ENCODE peak calls at places on chromosome 3, in six cellular contexts. K is heart right ventricle, W is HCT116, L is HFF-Myc, S is AG04450, O is breast epithelium. U is an unnamed sample.

GRCh38 chr3:111810909-111811308 is 48.2 kb upstream of the PHLDB2 start:
- DNase-seq in K (no peak), W (peak), L (peak), S (peak), O (no peak), U (peak)

GRCh38 chr3:50268276-50268675 is 671 bp upstream of the SEMA3B start:
- DNase-seq in K (no peak), W (no peak), L (no peak), S (no peak), O (no peak), U (no peak)

GRCh38 chr3:104102386-104102785 is 1264.3 kb upstream of the ALCAM start:
- DNase-seq in K (no peak), W (peak), L (peak), S (peak), O (no peak), U (no peak)

GRCh38 chr3:142929109-142929508 is 34.4 kb downstream of the PAQR9 start:
- DNase-seq in K (peak), W (peak), L (peak), S (no peak), O (no peak), U (no peak)

GRCh38 chr3:156792536-156792935 is 33.6 kb upstream of the LEKR1 start:
- DNase-seq in K (no peak), W (no peak), L (no peak), S (no peak), O (no peak), U (no peak)

GRCh38 chr3:104245981-104246380 is 1120.7 kb upstream of the ALCAM start:
- DNase-seq in K (no peak), W (no peak), L (no peak), S (no peak), O (no peak), U (no peak)

GRCh38 chr3:11591401-11592266 is 52.1 kb downstream of the VGLL4 start:
- DNase-seq in K (peak), W (peak), L (no peak), S (no peak), O (peak), U (no peak)

GRCh38 chr3:193816656-193817311 is 223.8 kb downstream of the OPA1 start:
- DNase-seq in K (peak), W (no peak), L (no peak), S (peak), O (peak), U (no peak)

GRCh38 chr3:192444096-192444790 is 283.1 kb downstream of the FGF12 start:
- DNase-seq in K (peak), W (peak), L (peak), S (peak), O (peak), U (no peak)

GRCh38 chr3:6601374-6601773 is 259.5 kb upstream of the GRM7 start:
- DNase-seq in K (no peak), W (no peak), L (no peak), S (no peak), O (no peak), U (no peak)

GRCh38 chr3:69385723-69386483 is at the start of gene FRMD4B:
- DNase-seq in K (peak), W (no peak), L (no peak), S (no peak), O (peak), U (no peak)

GRCh38 chr3:149506965-149507364 is 32.5 kb downstream of the TM4SF4 start:
- DNase-seq in K (no peak), W (no peak), L (no peak), S (no peak), O (no peak), U (no peak)

GRCh38 chr3:144265527-144266100 is 294.0 kb downstream of the DIPK2A start:
- DNase-seq in K (no peak), W (no peak), L (no peak), S (no peak), O (no peak), U (peak)

GRCh38 chr3:45524605-45525004 is 69.9 kb upstream of the LIMD1 start:
- DNase-seq in K (no peak), W (no peak), L (no peak), S (no peak), O (no peak), U (peak)

GRCh38 chr3:185786956-185787877 is 37.6 kb downstream of the IGF2BP2 start:
- DNase-seq in K (no peak), W (no peak), L (no peak), S (no peak), O (no peak), U (no peak)

GRCh38 chr3:134313839-134314587 is 60.2 kb downstream of the AMOTL2 start:
- DNase-seq in K (no peak), W (no peak), L (no peak), S (no peak), O (no peak), U (no peak)

GRCh38 chr3:160999268-160999667 is 105.9 kb downstream of the B3GALNT1 start:
- DNase-seq in K (no peak), W (no peak), L (no peak), S (no peak), O (no peak), U (no peak)

GRCh38 chr3:152159328-152159727 is 109.4 kb upstream of the MBNL1 start:
- DNase-seq in K (no peak), W (no peak), L (peak), S (peak), O (no peak), U (peak)

GRCh38 chr3:17115186-17115585 is 230.4 kb downstream of the PLCL2 start:
- DNase-seq in K (no peak), W (no peak), L (no peak), S (no peak), O (no peak), U (no peak)

GRCh38 chr3:153209596-153209995 is 47.6 kb downstream of the RAP2B start:
- DNase-seq in K (peak), W (peak), L (peak), S (no peak), O (no peak), U (no peak)
- H3K4me3 ChIP-seq in K (no peak), W (no peak), L (no peak), S (no peak), O (no peak), U (no peak)

GRCh38 chr3:66376568-66376967 is 124.3 kb downstream of the LRIG1 start:
- DNase-seq in K (no peak), W (peak), L (peak), S (no peak), O (no peak), U (no peak)

GRCh38 chr3:66370179-66370578 is 130.6 kb downstream of the LRIG1 start:
- DNase-seq in K (peak), W (no peak), L (no peak), S (no peak), O (no peak), U (no peak)

GRCh38 chr3:66371432-66371831 is 129.4 kb downstream of the LRIG1 start:
- DNase-seq in K (no peak), W (no peak), L (no peak), S (no peak), O (no peak), U (no peak)

GRCh38 chr3:66367979-66368378 is 132.8 kb downstream of the LRIG1 start:
- DNase-seq in K (no peak), W (no peak), L (no peak), S (no peak), O (no peak), U (no peak)

DNA sequence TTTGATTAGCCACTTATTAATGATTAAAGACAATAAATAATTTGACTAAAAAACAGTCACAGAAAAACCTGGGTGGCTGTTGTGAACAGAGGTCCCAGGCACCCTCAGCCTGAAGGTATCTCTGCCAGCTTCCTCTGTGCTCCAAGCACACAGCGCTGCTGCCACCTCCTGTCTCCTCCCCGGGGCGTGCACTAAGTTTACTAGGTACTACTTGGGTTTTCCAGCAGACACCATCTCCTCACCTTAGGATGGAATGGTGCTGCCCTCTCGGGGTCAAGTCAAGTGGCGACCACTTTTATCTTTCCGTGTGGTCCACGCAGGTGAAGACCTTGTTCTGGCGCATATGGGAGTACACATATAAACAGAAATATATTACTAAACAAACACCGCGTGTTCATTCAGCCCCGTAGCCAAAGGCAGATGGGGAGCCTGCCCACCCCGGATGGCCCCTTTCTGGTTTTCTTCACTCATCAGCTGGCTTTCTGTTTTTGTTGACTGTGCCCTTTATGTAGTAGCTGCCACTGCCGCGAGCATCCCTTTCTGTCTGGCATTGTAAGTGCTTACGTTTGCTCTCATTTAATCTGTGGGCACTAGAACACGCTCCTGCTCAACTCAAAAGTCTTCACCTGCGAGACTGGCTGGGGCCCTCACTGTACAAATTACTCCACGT is 128.0 kb downstream of the LRIG1 start:
- DNase-seq in K (peak), W (no peak), L (no peak), S (no peak), O (no peak), U (no peak)
- TF ChIP-seq CTCF in K (peak), W (no peak), L (peak), S (peak), O (no peak), U (peak)

DNA sequence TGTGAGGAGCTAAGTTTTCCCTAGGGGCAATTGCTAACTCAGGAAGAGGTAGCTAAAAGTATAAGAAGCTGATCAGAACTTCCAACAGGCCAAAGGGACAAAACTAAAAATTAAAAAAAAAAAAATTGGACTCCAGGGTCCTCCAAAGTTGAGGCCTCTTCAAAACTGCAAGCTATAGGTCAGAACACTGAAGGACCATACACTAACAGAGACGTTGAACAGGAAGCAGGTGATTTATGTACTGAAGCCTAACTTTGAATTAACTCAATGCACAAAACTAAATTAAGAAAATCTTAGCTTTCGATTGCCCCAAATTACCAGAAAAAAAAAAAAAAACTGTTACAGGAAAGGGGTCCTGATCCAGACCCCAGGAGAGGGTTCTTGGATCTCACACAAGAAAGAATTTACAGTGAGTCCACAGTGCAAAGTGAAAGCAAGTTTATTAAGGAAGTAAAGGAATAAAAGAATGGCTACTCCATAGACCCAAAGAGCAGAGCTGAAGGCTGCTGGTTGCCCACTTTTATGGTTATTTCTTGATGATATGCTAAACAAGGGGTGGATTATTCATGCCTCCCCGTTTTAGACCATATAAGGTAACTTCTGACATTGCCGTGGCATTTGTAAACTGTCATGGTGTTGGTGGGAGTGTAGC is 442.8 kb upstream of the NECTIN3 start:
- DNase-seq in K (no peak), W (no peak), L (no peak), S (no peak), O (no peak), U (no peak)
- H3K4me3 ChIP-seq in K (no peak), W (no peak), L (no peak), S (no peak), O (no peak), U (no peak)

DNA sequence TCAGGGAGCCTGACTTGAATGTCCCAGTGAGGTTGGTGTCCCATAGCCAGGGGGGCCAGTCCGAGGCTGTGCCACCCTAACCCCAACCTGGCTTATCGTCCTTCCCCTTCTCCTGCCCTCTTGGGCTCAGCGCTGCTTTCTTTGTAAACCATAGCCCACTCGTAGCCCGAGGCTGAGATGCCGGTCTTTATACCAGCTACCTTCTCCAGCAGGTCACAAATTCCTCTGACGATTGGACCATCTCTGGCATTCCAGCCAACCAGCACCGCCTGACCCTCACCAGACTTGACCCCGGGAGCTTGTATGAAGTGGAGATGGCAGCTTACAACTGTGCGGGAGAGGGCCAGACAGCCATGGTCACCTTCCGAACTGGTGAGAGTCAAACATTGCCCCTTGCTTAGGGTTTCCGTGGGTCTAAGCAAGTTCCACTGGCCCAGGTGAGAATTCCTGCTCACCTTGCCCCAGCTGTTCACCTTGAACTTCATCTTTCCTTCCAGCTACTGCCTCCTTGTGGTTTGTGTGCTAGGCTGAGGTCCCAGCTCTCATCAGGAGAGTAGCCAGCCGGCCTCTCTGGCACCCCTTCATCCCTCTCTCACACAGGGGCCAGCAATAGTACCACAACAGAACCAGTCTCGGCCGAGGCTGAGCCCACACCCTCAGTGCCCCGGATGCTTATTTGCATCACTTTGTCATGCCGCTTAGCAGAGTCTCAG is 66.7 kb downstream of the BOC start:
- DNase-seq in K (no peak), W (no peak), L (no peak), S (no peak), O (no peak), U (no peak)
- TF ChIP-seq CTCF in K (no peak), W (peak), L (no peak), S (no peak), O (no peak), U (no peak)

DNA sequence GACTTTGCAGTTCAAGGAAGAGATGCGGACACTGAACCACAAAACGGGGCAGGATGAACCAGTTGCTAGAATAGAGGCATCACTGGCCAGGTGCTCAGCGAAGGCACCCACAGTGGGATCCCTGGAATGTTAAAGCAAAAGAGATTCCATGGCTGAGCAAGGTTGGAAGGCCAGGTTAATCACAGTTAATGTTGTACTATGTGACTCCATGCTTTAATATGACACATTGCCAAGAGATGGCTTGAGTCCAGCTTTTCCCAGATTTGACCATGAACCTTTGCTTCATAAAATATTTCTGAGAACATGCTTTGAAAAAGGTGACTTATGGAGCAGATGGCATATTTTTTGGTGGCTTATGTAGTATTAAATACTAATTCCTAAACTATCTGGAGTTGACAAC is 76.2 kb upstream of the CMTM7 start:
- DNase-seq in K (no peak), W (no peak), L (no peak), S (no peak), O (no peak), U (no peak)
- H3K4me3 ChIP-seq in K (no peak), W (no peak), L (no peak), S (no peak), O (no peak), U (no peak)

GRCh38 chr3:165895919-165896318 is 58.7 kb upstream of the BCHE start:
- DNase-seq in K (no peak), W (peak), L (no peak), S (no peak), O (no peak), U (no peak)
- TF ChIP-seq CTCF in K (no peak), W (peak), L (no peak), S (peak), O (no peak), U (no peak)

DNA sequence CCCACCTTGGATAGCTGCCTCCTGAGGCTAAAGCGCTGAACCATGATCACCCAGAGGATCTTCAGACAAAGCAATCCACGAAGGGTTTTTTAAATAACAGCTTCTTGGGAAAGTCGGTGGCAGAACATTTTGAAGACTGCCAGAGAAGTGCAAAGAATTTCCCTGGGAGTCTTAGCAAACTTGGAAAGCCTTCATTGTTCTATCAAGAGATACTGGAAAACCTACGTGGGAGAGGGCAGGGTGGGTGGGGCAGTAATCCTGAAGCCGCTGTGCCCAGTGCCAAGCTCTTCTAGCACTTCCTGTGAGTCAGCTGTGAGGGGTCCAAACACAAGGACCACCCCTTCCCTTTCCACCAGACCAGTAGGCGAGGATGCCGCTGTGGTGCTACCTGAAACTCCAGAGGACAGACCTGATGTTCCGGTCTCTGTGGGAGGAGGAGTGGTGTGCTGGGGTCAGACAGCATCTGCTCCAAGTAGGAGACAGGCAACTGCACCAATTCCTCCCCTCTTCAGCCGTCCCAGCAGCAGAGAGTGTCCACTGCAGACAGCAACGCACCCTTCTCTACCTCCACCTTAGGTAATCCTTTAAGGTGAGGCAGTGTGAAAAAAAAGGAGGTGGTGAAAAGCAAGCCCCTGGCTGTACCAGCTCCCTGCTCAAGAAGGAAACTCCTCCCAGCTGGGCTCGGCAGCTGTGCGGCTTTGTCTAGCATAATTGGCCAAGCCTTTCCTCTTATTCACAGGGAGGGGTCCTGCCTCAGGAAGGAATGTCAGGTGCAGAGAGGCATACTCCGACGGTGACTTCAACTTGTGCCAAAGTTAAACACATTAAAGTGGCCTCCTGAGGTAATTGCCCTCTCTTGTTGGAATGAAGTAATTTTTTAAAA is 99.0 kb downstream of the TMCC1 start:
- DNase-seq in K (peak), W (peak), L (no peak), S (no peak), O (peak), U (no peak)
- H3K4me3 ChIP-seq in K (peak), W (peak), L (no peak), S (no peak), O (peak), U (no peak)

GRCh38 chr3:70994644-70995043 is 588.9 kb downstream of the FOXP1 start:
- DNase-seq in K (no peak), W (no peak), L (no peak), S (no peak), O (no peak), U (no peak)
- TF ChIP-seq CTCF in K (no peak), W (no peak), L (no peak), S (no peak), O (no peak), U (no peak)

GRCh38 chr3:188573286-188573928 is 419.4 kb downstream of the LPP start:
- DNase-seq in K (no peak), W (no peak), L (no peak), S (no peak), O (no peak), U (no peak)

GRCh38 chr3:188573929-188574317 is 420.0 kb downstream of the LPP start:
- DNase-seq in K (no peak), W (no peak), L (no peak), S (no peak), O (no peak), U (no peak)

GRCh38 chr3:188571531-188572115 is 417.7 kb downstream of the LPP start:
- DNase-seq in K (no peak), W (no peak), L (no peak), S (no peak), O (no peak), U (no peak)

GRCh38 chr3:188567478-188568195 is 413.7 kb downstream of the LPP start:
- DNase-seq in K (no peak), W (no peak), L (no peak), S (no peak), O (no peak), U (no peak)

DNA sequence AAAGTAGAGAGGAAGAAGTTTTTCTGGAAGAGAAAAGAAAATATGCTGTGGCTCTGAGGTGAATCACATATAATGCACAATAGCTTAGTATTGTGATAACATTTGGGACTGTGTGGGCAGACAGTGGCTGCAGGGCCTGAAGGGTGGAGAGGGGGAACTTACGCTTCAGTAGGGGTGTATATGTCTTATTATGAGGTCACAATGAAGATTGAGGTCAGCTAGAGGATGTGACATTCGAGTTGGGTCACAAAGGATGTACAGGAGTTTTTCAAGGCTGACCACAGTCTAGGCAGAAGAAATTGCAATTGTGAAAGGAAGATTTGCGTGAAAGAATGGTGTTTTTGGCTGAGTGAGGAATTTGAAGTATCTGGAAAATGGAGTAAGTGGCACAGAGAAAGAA is 414.8 kb downstream of the LPP start:
- DNase-seq in K (no peak), W (no peak), L (no peak), S (no peak), O (no peak), U (no peak)
- H3K4me3 ChIP-seq in K (no peak), W (no peak), L (no peak), S (no peak), O (no peak), U (no peak)

GRCh38 chr3:30660128-30660525 is 53.7 kb downstream of the TGFBR2 start:
- DNase-seq in K (no peak), W (no peak), L (no peak), S (no peak), O (no peak), U (no peak)
- TF ChIP-seq CTCF in K (no peak), W (no peak), L (no peak), S (no peak), O (no peak), U (no peak)